ENCODE peak calls at places on chromosome 13, in four cellular contexts. One of them, this sample, is unnamed.

GRCh38 chr13:37313383-37313782 is 207.9 kb upstream of the CSNK1A1L start:
- DNase-seq in GM12865: no peak
- DNase-seq in dorsolateral prefrontal cortex: no peak
- DNase-seq in A549: no peak
- DNase-seq in this sample: peak

GRCh38 chr13:46369506-46370268 is 17.4 kb downstream of the RUBCNL start:
- DNase-seq in GM12865: peak
- DNase-seq in dorsolateral prefrontal cortex: no peak
- DNase-seq in A549: no peak
- DNase-seq in this sample: peak

GRCh38 chr13:20796791-20797513 is 23.2 kb upstream of the EEF1AKMT1 start:
- DNase-seq in GM12865: no peak
- DNase-seq in dorsolateral prefrontal cortex: no peak
- DNase-seq in A549: no peak
- DNase-seq in this sample: peak

GRCh38 chr13:47087841-47088240 is 191.0 kb upstream of the HTR2A start:
- DNase-seq in GM12865: no peak
- DNase-seq in dorsolateral prefrontal cortex: no peak
- DNase-seq in A549: no peak
- DNase-seq in this sample: peak

GRCh38 chr13:113547248-113547971 is 37.1 kb upstream of the TFDP1 start:
- DNase-seq in GM12865: no peak
- DNase-seq in dorsolateral prefrontal cortex: no peak
- DNase-seq in A549: no peak
- DNase-seq in this sample: peak

GRCh38 chr13:64397699-64398098 is 2832.4 kb downstream of the PCDH9 start:
- DNase-seq in GM12865: no peak
- DNase-seq in dorsolateral prefrontal cortex: no peak
- DNase-seq in A549: no peak
- DNase-seq in this sample: peak

GRCh38 chr13:75754936-75755335 is 118.8 kb downstream of the LMO7 start:
- DNase-seq in GM12865: no peak
- DNase-seq in dorsolateral prefrontal cortex: no peak
- DNase-seq in A549: no peak
- DNase-seq in this sample: no peak

GRCh38 chr13:69044629-69045028 is 1063.0 kb upstream of the ATXN8OS start:
- DNase-seq in GM12865: no peak
- DNase-seq in dorsolateral prefrontal cortex: no peak
- DNase-seq in A549: no peak
- DNase-seq in this sample: no peak

GRCh38 chr13:95099541-95099940 is 201.7 kb downstream of the ABCC4 start:
- DNase-seq in GM12865: no peak
- DNase-seq in dorsolateral prefrontal cortex: no peak
- DNase-seq in A549: peak
- DNase-seq in this sample: peak

GRCh38 chr13:36862002-36862706 is 43.1 kb downstream of the RFXAP start:
- DNase-seq in GM12865: no peak
- DNase-seq in dorsolateral prefrontal cortex: no peak
- DNase-seq in A549: no peak
- DNase-seq in this sample: no peak

GRCh38 chr13:46176756-46177155 is 5.2 kb downstream of the LCP1 start:
- DNase-seq in GM12865: peak
- DNase-seq in dorsolateral prefrontal cortex: no peak
- DNase-seq in A549: no peak
- DNase-seq in this sample: no peak

GRCh38 chr13:34416833-34417425 is 525.1 kb upstream of the NBEA start:
- DNase-seq in GM12865: no peak
- DNase-seq in dorsolateral prefrontal cortex: no peak
- DNase-seq in A549: no peak
- DNase-seq in this sample: peak

GRCh38 chr13:43878897-43879322 is 630 bp downstream of the CCDC122 start:
- DNase-seq in GM12865: peak
- DNase-seq in dorsolateral prefrontal cortex: peak
- DNase-seq in A549: peak
- DNase-seq in this sample: peak

GRCh38 chr13:21138561-21138960 is 37.8 kb downstream of the SKA3 start:
- DNase-seq in GM12865: no peak
- DNase-seq in dorsolateral prefrontal cortex: no peak
- DNase-seq in A549: no peak
- DNase-seq in this sample: no peak

GRCh38 chr13:91546865-91547264 is 148.4 kb downstream of the GPC5 start:
- DNase-seq in GM12865: no peak
- DNase-seq in dorsolateral prefrontal cortex: no peak
- DNase-seq in A549: no peak
- DNase-seq in this sample: no peak

GRCh38 chr13:113629814-113630213 is 28.2 kb downstream of the ATP4B start:
- DNase-seq in GM12865: no peak
- DNase-seq in dorsolateral prefrontal cortex: no peak
- DNase-seq in A549: no peak
- DNase-seq in this sample: no peak

GRCh38 chr13:75986818-75987217 is 350.7 kb downstream of the LMO7 start:
- DNase-seq in GM12865: peak
- DNase-seq in dorsolateral prefrontal cortex: no peak
- DNase-seq in A549: no peak
- DNase-seq in this sample: no peak

GRCh38 chr13:99926014-99926731 is 45.4 kb downstream of the ZIC5 start:
- DNase-seq in GM12865: no peak
- DNase-seq in dorsolateral prefrontal cortex: peak
- DNase-seq in A549: peak
- DNase-seq in this sample: peak

GRCh38 chr13:108968566-108968965 is 339.2 kb downstream of the MYO16 start:
- DNase-seq in GM12865: no peak
- DNase-seq in dorsolateral prefrontal cortex: no peak
- DNase-seq in A549: no peak
- DNase-seq in this sample: no peak

GRCh38 chr13:51913421-51914136 is 51.8 kb downstream of the CCDC70 start:
- DNase-seq in GM12865: no peak
- DNase-seq in dorsolateral prefrontal cortex: no peak
- DNase-seq in A549: no peak
- DNase-seq in this sample: no peak

GRCh38 chr13:60787083-60787482 is 390.1 kb downstream of the TDRD3 start:
- DNase-seq in GM12865: no peak
- DNase-seq in dorsolateral prefrontal cortex: no peak
- DNase-seq in A549: no peak
- DNase-seq in this sample: no peak

GRCh38 chr13:79742923-79743322 is 262.0 kb downstream of the NDFIP2 start:
- DNase-seq in GM12865: no peak
- DNase-seq in dorsolateral prefrontal cortex: no peak
- DNase-seq in A549: no peak
- DNase-seq in this sample: no peak

GRCh38 chr13:33106656-33107402 is 90.6 kb downstream of the KL start:
- DNase-seq in GM12865: peak
- DNase-seq in dorsolateral prefrontal cortex: no peak
- DNase-seq in A549: no peak
- DNase-seq in this sample: no peak

GRCh38 chr13:48780713-48781341 is 127.1 kb downstream of the CYSLTR2 start:
- DNase-seq in GM12865: no peak
- DNase-seq in dorsolateral prefrontal cortex: no peak
- DNase-seq in A549: no peak
- DNase-seq in this sample: no peak

GRCh38 chr13:89401209-89401810 is 1730.1 kb downstream of the SLITRK5 start:
- DNase-seq in GM12865: no peak
- DNase-seq in dorsolateral prefrontal cortex: no peak
- DNase-seq in A549: peak
- DNase-seq in this sample: no peak

GRCh38 chr13:28637714-28638355 is 21.1 kb upstream of the POMP start:
- DNase-seq in GM12865: peak
- DNase-seq in dorsolateral prefrontal cortex: no peak
- DNase-seq in A549: no peak
- DNase-seq in this sample: no peak

GRCh38 chr13:109199280-109199679 is 569.9 kb downstream of the MYO16 start:
- DNase-seq in GM12865: no peak
- DNase-seq in dorsolateral prefrontal cortex: no peak
- DNase-seq in A549: no peak
- DNase-seq in this sample: no peak

GRCh38 chr13:43300817-43301216 is 277.4 kb downstream of the DNAJC15 start:
- DNase-seq in GM12865: no peak
- DNase-seq in dorsolateral prefrontal cortex: no peak
- DNase-seq in A549: no peak
- DNase-seq in this sample: no peak

GRCh38 chr13:32309812-32310706 is 5.1 kb downstream of the ZAR1L start:
- DNase-seq in GM12865: peak
- DNase-seq in dorsolateral prefrontal cortex: no peak
- DNase-seq in A549: peak
- DNase-seq in this sample: peak

GRCh38 chr13:101474419-101474957 is 22.0 kb downstream of the ITGBL1 start:
- DNase-seq in GM12865: no peak
- DNase-seq in dorsolateral prefrontal cortex: no peak
- DNase-seq in A549: peak
- DNase-seq in this sample: peak

GRCh38 chr13:33676700-33677048 is 141.3 kb upstream of the RFC3 start:
- DNase-seq in GM12865: peak
- DNase-seq in dorsolateral prefrontal cortex: no peak
- DNase-seq in A549: peak
- DNase-seq in this sample: peak

GRCh38 chr13:67643656-67644055 is 413.5 kb upstream of the PCDH9 start:
- DNase-seq in GM12865: no peak
- DNase-seq in dorsolateral prefrontal cortex: no peak
- DNase-seq in A549: no peak
- DNase-seq in this sample: no peak
- TF ChIP-seq CTCF in GM12865: no peak
- TF ChIP-seq CTCF in dorsolateral prefrontal cortex: no peak
- TF ChIP-seq CTCF in A549: no peak
- TF ChIP-seq CTCF in this sample: no peak

GRCh38 chr13:50587839-50588373 is 255.6 kb downstream of the DLEU7 start:
- DNase-seq in GM12865: no peak
- DNase-seq in dorsolateral prefrontal cortex: no peak
- DNase-seq in A549: no peak
- DNase-seq in this sample: no peak

GRCh38 chr13:50589139-50589538 is 254.4 kb downstream of the DLEU7 start:
- DNase-seq in GM12865: peak
- DNase-seq in dorsolateral prefrontal cortex: no peak
- DNase-seq in A549: no peak
- DNase-seq in this sample: peak

GRCh38 chr13:50589651-50590054 is 253.8 kb downstream of the DLEU7 start:
- DNase-seq in GM12865: no peak
- DNase-seq in dorsolateral prefrontal cortex: no peak
- DNase-seq in A549: peak
- DNase-seq in this sample: peak

GRCh38 chr13:50587122-50587521 is 256.4 kb downstream of the DLEU7 start:
- DNase-seq in GM12865: no peak
- DNase-seq in dorsolateral prefrontal cortex: no peak
- DNase-seq in A549: no peak
- DNase-seq in this sample: no peak

GRCh38 chr13:50588736-50589135 is 254.8 kb downstream of the DLEU7 start:
- DNase-seq in GM12865: no peak
- DNase-seq in dorsolateral prefrontal cortex: no peak
- DNase-seq in A549: no peak
- DNase-seq in this sample: no peak
- TF ChIP-seq CTCF in GM12865: no peak
- TF ChIP-seq CTCF in dorsolateral prefrontal cortex: no peak
- TF ChIP-seq CTCF in A549: no peak
- TF ChIP-seq CTCF in this sample: peak

DNA sequence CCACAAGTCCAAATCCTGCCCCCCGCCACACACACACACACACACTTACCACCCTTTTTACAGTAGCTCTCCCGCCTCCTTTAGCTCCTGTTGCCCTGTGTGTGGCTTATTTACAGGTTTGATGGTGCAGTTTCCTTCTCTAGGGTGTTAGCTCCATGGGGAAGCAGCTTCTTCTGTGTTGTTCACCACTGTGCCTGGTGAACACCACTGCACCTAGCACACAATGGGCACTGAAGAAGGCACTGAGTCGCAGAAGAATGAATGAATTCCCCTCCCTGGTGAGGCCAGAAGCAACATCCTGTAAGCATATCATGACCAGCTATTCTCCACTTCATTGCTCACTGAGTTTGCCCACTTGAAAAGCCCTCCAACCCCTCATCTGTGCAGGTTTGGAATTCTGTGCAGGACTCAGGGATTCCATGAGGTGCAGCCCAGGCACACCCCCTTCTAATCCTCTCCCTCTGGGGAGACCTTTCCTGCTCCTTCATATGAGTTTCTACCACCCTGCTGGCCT is 3.0 kb upstream of the RAB20 start:
- DNase-seq in GM12865: no peak
- DNase-seq in dorsolateral prefrontal cortex: no peak
- DNase-seq in A549: no peak
- DNase-seq in this sample: no peak
- TF ChIP-seq CTCF in GM12865: no peak
- TF ChIP-seq CTCF in dorsolateral prefrontal cortex: no peak
- TF ChIP-seq CTCF in A549: no peak
- TF ChIP-seq CTCF in this sample: no peak

DNA sequence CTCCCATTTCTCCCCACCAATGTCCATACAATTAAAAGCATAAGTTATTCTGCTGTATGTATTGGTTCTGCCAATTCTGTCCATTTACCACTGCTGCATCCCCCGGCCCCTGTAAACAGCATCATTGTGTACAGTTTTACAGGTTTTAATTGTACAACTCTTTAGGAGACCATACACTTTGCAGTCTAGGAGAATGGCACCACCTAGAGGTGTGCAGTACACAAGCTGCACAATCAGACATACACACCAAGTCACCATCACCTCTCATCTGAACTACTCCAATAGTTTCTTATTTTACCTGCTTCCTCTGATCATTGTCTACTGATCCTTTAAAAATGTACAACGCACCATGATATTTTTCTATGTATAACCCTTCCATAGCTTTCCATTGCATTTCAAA is 855.9 kb upstream of the KLHL1 start:
- DNase-seq in GM12865: peak
- DNase-seq in dorsolateral prefrontal cortex: no peak
- DNase-seq in A549: peak
- DNase-seq in this sample: no peak
- TF ChIP-seq CTCF in GM12865: peak
- TF ChIP-seq CTCF in dorsolateral prefrontal cortex: no peak
- TF ChIP-seq CTCF in A549: no peak
- TF ChIP-seq CTCF in this sample: no peak

GRCh38 chr13:50805805-50806204 is 37.7 kb downstream of the DLEU7 start:
- DNase-seq in GM12865: no peak
- DNase-seq in dorsolateral prefrontal cortex: no peak
- DNase-seq in A549: peak
- DNase-seq in this sample: no peak
- TF ChIP-seq CTCF in GM12865: no peak
- TF ChIP-seq CTCF in dorsolateral prefrontal cortex: no peak
- TF ChIP-seq CTCF in A549: no peak
- TF ChIP-seq CTCF in this sample: peak

DNA sequence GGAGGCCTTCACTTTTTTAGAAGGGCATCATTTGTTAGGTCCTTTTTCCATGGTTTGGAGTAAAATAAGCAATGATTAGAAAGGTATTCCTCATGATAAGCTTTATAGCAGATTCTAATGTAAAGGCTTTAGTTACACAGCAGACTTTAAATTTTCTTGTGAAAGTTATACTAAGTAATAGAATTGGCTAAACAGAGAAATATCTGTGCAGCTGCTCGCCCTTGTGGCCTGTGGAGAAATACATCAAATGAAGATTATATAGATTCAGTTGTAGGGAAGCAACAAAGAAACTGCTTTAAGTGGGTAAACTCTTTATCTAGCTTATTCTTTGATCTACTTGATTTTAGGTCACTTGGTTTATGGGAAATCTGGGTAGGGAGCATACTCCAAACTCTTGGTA is 1269.7 kb upstream of the SPRY2 start:
- DNase-seq in GM12865: no peak
- DNase-seq in dorsolateral prefrontal cortex: no peak
- DNase-seq in A549: no peak
- DNase-seq in this sample: no peak
- TF ChIP-seq CTCF in GM12865: no peak
- TF ChIP-seq CTCF in dorsolateral prefrontal cortex: no peak
- TF ChIP-seq CTCF in A549: no peak
- TF ChIP-seq CTCF in this sample: no peak

GRCh38 chr13:24006520-24007248 is 109.4 kb upstream of the C1QTNF9B start:
- DNase-seq in GM12865: no peak
- DNase-seq in dorsolateral prefrontal cortex: no peak
- DNase-seq in A549: no peak
- DNase-seq in this sample: no peak
- TF ChIP-seq CTCF in GM12865: no peak
- TF ChIP-seq CTCF in dorsolateral prefrontal cortex: no peak
- TF ChIP-seq CTCF in A549: no peak
- TF ChIP-seq CTCF in this sample: no peak